ENCODE peak calls at places on chromosomes 13 and 19, in nine cellular contexts. One of them, this sample, is unnamed.

GRCh38 chr19:11059511-11060358 is 29.5 kb upstream of the LDLR start:
- DNase-seq in left ventricle myocardium inferior: no peak
- DNase-seq in endothelial cell: no peak
- DNase-seq in CD8-positive, alpha-beta T cell: no peak
- DNase-seq in small intestine: no peak
- DNase-seq in GM03348: no peak
- DNase-seq in EH: no peak
- DNase-seq in frontal cortex: no peak
- DNase-seq in testis: no peak
- DNase-seq in this sample: no peak

GRCh38 chr19:39194832-39195542 is 1.8 kb upstream of the NCCRP1 start:
- DNase-seq in GM03348: no peak
- DNase-seq in endothelial cell: no peak
- DNase-seq in testis: no peak
- DNase-seq in small intestine: peak
- DNase-seq in left ventricle myocardium inferior: no peak
- DNase-seq in CD8-positive, alpha-beta T cell: no peak
- DNase-seq in frontal cortex: no peak
- DNase-seq in EH: no peak
- DNase-seq in this sample: no peak

GRCh38 chr13:36840718-36841250 is 21.8 kb downstream of the RFXAP start:
- DNase-seq in small intestine: no peak
- DNase-seq in frontal cortex: no peak
- DNase-seq in EH: no peak
- DNase-seq in testis: no peak
- DNase-seq in GM03348: no peak
- DNase-seq in CD8-positive, alpha-beta T cell: no peak
- DNase-seq in left ventricle myocardium inferior: no peak
- DNase-seq in endothelial cell: no peak
- DNase-seq in this sample: no peak

GRCh38 chr13:50668882-50669281 is 174.6 kb downstream of the DLEU7 start:
- DNase-seq in EH: no peak
- DNase-seq in CD8-positive, alpha-beta T cell: no peak
- DNase-seq in left ventricle myocardium inferior: no peak
- DNase-seq in endothelial cell: no peak
- DNase-seq in frontal cortex: no peak
- DNase-seq in GM03348: no peak
- DNase-seq in testis: no peak
- DNase-seq in small intestine: no peak
- DNase-seq in this sample: no peak

GRCh38 chr13:98622926-98623325 is 46.0 kb upstream of the STK24 start:
- DNase-seq in CD8-positive, alpha-beta T cell: no peak
- DNase-seq in endothelial cell: no peak
- DNase-seq in GM03348: no peak
- DNase-seq in left ventricle myocardium inferior: no peak
- DNase-seq in testis: no peak
- DNase-seq in EH: no peak
- DNase-seq in small intestine: no peak
- DNase-seq in frontal cortex: no peak
- DNase-seq in this sample: no peak

GRCh38 chr13:99980201-99981114 is 1.1 kb upstream of the ZIC2 start:
- DNase-seq in CD8-positive, alpha-beta T cell: peak
- DNase-seq in EH: peak
- DNase-seq in testis: peak
- DNase-seq in small intestine: peak
- DNase-seq in GM03348: peak
- DNase-seq in left ventricle myocardium inferior: peak
- DNase-seq in frontal cortex: peak
- DNase-seq in endothelial cell: peak
- DNase-seq in this sample: no peak

GRCh38 chr19:17751103-17751911 is at the start of gene FCHO1:
- DNase-seq in testis: no peak
- DNase-seq in endothelial cell: no peak
- DNase-seq in left ventricle myocardium inferior: peak
- DNase-seq in EH: no peak
- DNase-seq in small intestine: peak
- DNase-seq in CD8-positive, alpha-beta T cell: peak
- DNase-seq in GM03348: no peak
- DNase-seq in frontal cortex: no peak
- DNase-seq in this sample: no peak

GRCh38 chr19:55085923-55086715 is 10.4 kb downstream of the EPS8L1 start:
- DNase-seq in small intestine: no peak
- DNase-seq in frontal cortex: peak
- DNase-seq in GM03348: no peak
- DNase-seq in left ventricle myocardium inferior: no peak
- DNase-seq in testis: no peak
- DNase-seq in endothelial cell: no peak
- DNase-seq in EH: no peak
- DNase-seq in CD8-positive, alpha-beta T cell: no peak
- DNase-seq in this sample: no peak

GRCh38 chr13:54658771-54659170 is 1630.2 kb downstream of the OLFM4 start:
- DNase-seq in endothelial cell: no peak
- DNase-seq in EH: no peak
- DNase-seq in testis: no peak
- DNase-seq in CD8-positive, alpha-beta T cell: no peak
- DNase-seq in left ventricle myocardium inferior: no peak
- DNase-seq in small intestine: no peak
- DNase-seq in frontal cortex: no peak
- DNase-seq in GM03348: no peak
- DNase-seq in this sample: no peak

GRCh38 chr13:96091932-96092253 is 2.0 kb downstream of the HS6ST3 start:
- DNase-seq in left ventricle myocardium inferior: no peak
- DNase-seq in EH: no peak
- DNase-seq in GM03348: no peak
- DNase-seq in endothelial cell: no peak
- DNase-seq in frontal cortex: no peak
- DNase-seq in testis: no peak
- DNase-seq in small intestine: no peak
- DNase-seq in CD8-positive, alpha-beta T cell: no peak
- DNase-seq in this sample: no peak

GRCh38 chr19:49064768-49065611 is at the start of gene NTF4:
- DNase-seq in GM03348: peak
- DNase-seq in small intestine: peak
- DNase-seq in CD8-positive, alpha-beta T cell: no peak
- DNase-seq in EH: peak
- DNase-seq in endothelial cell: peak
- DNase-seq in testis: no peak
- DNase-seq in frontal cortex: peak
- DNase-seq in left ventricle myocardium inferior: no peak
- DNase-seq in this sample: no peak